ENCODE peak calls at places on chromosome 3, in eight cellular contexts. I is Peyer's patch, B is MM.1S, Z is spleen, T is uterus, L is left ventricle myocardium inferior, D is ovary, G is upper lobe of right lung. Q is an unnamed sample.

GRCh38 chr3:79066481-79066880 is 701.3 kb downstream of the ROBO1 start:
- DNase-seq in I (no peak), Z (no peak), G (no peak), D (no peak), T (no peak), L (no peak), B (no peak), Q (no peak)

GRCh38 chr3:131903988-131904415 is 130.8 kb downstream of the CPNE4 start:
- DNase-seq in I (no peak), L (no peak), G (no peak), B (no peak), Z (no peak), D (no peak), T (no peak), Q (no peak)

GRCh38 chr3:167835359-167835758 is 99.8 kb downstream of the SERPINI1 start:
- DNase-seq in T (no peak), L (no peak), D (no peak), I (no peak), Z (no peak), G (no peak), B (no peak), Q (no peak)

GRCh38 chr3:71056327-71056726 is 527.2 kb downstream of the FOXP1 start:
- DNase-seq in T (no peak), D (no peak), G (no peak), B (no peak), I (no peak), Z (no peak), L (no peak), Q (no peak)

GRCh38 chr3:122099255-122099654 is 44.1 kb downstream of the CD86 start:
- DNase-seq in B (peak; percentile 50), Z (no peak), T (no peak), G (no peak), L (no peak), D (no peak), I (no peak), Q (no peak)

GRCh38 chr3:123941150-123941941 is 19.7 kb downstream of the CCDC14 start:
- DNase-seq in I (no peak), D (no peak), T (no peak), L (no peak), Z (no peak), B (no peak), G (no peak), Q (no peak)

GRCh38 chr3:106425021-106425420 is 556.2 kb upstream of the CBLB start:
- DNase-seq in L (no peak), Z (no peak), B (no peak), T (no peak), D (no peak), G (no peak), I (no peak), Q (no peak)

GRCh38 chr3:45480218-45480617 is 91.8 kb downstream of the LARS2 start:
- DNase-seq in I (no peak), Z (no peak), L (no peak), B (no peak), D (no peak), T (no peak), G (no peak), Q (no peak)

GRCh38 chr3:55458398-55458797 is 28.7 kb downstream of the WNT5A start:
- DNase-seq in I (no peak), G (no peak), B (no peak), L (no peak), T (no peak), D (no peak), Z (no peak), Q (no peak)

GRCh38 chr3:128324911-128325592 is 141.6 kb downstream of the DNAJB8 start:
- DNase-seq in Z (no peak), B (no peak), D (peak; percentile 49), I (peak; percentile 38), G (no peak), T (no peak), L (no peak), Q (no peak)

GRCh38 chr3:197606468-197606867 is 50.7 kb upstream of the BDH1 start:
- DNase-seq in B (no peak), T (no peak), D (no peak), G (no peak), Z (no peak), I (no peak), L (no peak), Q (no peak)

GRCh38 chr3:127815641-127816605 is 6.4 kb downstream of the MGLL start:
- DNase-seq in T (no peak), L (no peak), G (no peak), Z (no peak), I (peak; percentile 78), D (no peak), B (no peak), Q (no peak)

GRCh38 chr3:71875461-71875947 is 90.6 kb upstream of the PROK2 start:
- DNase-seq in B (peak; percentile 86), G (peak; percentile 84), I (peak; percentile 77), Z (peak; percentile 93), L (peak; percentile 70), T (peak; percentile 62), D (peak; percentile 72), Q (peak; percentile 54)

DNA sequence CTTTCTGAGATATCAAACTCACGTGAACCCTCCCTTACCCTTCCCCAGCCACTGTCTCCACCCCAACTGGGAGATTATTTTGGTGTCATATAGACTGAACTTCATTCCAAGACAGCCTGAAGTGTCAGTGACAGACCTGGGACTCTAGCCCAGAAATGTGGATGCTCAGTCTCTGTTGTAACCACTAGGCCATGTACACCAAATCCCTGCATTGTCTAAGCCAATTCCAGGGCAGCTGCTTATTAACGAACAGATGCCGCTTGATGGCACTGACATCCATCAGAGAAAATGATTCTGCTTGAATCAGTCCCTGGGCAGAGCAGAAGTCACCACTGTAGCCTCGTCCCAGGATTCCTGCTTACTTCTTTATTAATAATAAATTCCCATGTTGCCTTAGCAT is 305.5 kb downstream of the GRM7 start:
- DNase-seq in D (no peak), B (no peak), I (no peak), Z (no peak), G (no peak), L (no peak), T (no peak), Q (no peak)
- H3K27ac ChIP-seq in D (no peak overlapping the region), B (no peak overlapping the region), I (no peak overlapping the region), Z (no peak overlapping the region), G (no peak overlapping the region), L (no peak overlapping the region), T (no peak overlapping the region), Q (no peak overlapping the region)

DNA sequence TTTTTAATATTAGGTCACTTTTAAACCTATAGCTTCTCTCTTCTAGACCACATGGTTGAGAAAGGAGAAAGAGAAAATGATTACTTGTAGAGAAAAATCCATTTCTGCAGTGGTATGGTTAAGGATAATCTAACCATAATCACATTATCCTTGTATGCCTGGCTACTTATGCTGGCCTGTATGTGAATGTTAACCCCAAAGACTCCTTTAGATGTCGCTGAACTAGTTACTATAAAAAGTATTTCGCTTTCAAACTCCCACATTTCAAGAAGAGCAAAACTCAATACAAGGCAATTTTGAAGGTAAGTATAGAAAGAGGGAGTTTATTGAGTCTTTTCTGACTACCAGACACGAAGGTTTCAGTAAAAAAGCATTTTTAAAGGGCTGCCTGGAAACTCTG is 2.2 kb downstream of the KCTD6 start:
- DNase-seq in G (no peak), I (no peak), B (no peak), L (no peak), Z (no peak), T (no peak), D (no peak), Q (no peak)
- H3K4me3 ChIP-seq in G (no peak overlapping the region), I (no peak overlapping the region), B (no peak overlapping the region), L (peak overlapping the region; percentile 89), Z (no peak overlapping the region), T (no peak overlapping the region), D (no peak overlapping the region), Q (peak overlapping the region; percentile 88)

DNA sequence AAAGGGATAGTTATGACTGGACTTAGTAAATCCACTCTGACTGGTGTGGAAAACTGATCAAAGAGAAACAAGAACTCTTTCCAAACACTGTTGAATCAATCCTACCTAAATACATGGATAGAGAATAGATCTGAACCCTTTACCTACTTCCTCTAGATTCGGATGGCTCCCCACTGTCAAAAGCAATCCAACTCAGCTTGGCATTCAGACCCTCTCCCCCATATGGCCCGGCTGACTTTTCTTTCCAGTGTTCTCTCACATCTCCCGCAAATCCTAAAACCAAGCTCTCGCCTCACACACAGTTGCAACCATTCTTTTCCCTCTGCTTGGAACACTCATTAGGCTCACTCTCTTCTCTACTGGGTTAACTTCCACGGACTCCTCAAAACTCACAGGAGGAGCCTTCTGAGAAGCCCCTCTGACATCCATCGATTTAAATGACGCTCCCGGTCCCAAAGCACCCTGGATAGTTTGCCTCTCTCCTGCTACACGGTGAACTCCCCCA is 639 bp downstream of the SPICE1 start:
- DNase-seq in G (no peak), I (no peak), L (no peak), D (no peak), Z (no peak), B (no peak), T (no peak), Q (no peak)
- TF ChIP-seq CTCF in G (no peak), I (no peak), L (no peak), D (no peak), Z (no peak), B (no peak), T (no peak), Q (no peak)

GRCh38 chr3:49794431-49794830 is 5.2 kb downstream of the CDHR4 start:
- DNase-seq in I (no peak), D (no peak), B (no peak), T (no peak), L (peak; percentile 8), Z (peak; percentile 56), G (no peak), Q (no peak)

GRCh38 chr3:49791571-49791970 is 5.2 kb upstream of the IP6K1 start:
- DNase-seq in T (no peak), B (no peak), D (no peak), L (no peak), I (no peak), G (peak; percentile 7), Z (peak; percentile 41), Q (peak; percentile 3)

GRCh38 chr3:49793486-49794085 is 6.1 kb downstream of the CDHR4 start:
- DNase-seq in I (no peak), G (no peak), D (no peak), L (no peak), B (no peak), Z (peak; percentile 51), T (peak; percentile 7), Q (no peak)

GRCh38 chr3:49790626-49791411 is 4.5 kb upstream of the IP6K1 start:
- DNase-seq in D (no peak), I (no peak), G (no peak), Z (peak; percentile 51), L (no peak), T (no peak), B (no peak), Q (peak; percentile 38)

DNA sequence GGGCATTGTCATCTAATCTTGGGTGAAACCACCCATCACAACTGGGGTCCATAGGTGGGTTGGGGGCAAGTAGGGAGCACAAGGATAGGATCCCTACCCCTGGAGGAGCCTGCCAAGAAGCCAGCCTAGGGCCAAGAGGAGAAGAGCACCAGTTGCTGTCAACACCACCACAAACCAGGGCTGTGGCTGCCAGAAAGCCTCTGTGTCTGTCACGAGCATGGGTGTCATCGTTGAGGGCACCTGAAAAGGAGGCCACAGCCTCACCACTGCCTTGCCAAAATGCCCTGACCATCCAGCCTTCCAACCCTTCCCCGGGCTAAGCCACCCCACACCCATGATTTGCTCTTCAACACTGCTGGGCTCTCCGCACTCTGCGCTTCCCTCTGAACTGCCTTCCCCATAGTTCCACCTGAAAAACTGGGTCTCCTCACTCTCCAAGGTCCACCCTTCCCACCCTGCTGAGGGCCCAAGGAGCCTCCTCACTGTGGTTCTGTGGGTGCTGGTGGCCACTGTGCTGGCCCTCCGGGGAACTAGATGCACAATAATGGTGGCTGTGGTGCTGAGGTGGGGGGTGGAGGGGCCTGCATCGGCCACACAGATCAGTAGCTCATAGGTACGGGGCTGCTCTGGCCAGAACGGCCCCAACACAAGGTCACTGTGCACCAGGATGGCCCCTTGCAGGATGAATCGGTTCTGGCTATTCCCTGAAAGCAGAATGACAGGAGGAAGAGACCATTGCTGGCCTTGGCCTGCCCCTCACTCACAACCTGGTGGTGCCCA is 6.2 kb upstream of the IP6K1 start:
- DNase-seq in D (no peak), B (no peak), G (peak; percentile 48), I (no peak), T (no peak), L (no peak), Z (peak; percentile 56), Q (no peak)
- H3K27ac ChIP-seq in D (no peak overlapping the region), B (no peak overlapping the region), G (no peak overlapping the region), I (no peak overlapping the region), T (no peak overlapping the region), L (no peak overlapping the region), Z (no peak overlapping the region), Q (no peak overlapping the region)

Q was measured in dorsolateral prefrontal cortex.